ENCODE peak calls at places on chromosome 4, in four cellular contexts. U is ovary, O is thyroid gland, F is HCT116. T is an unnamed sample.

GRCh38 chr4:81352476-81352875 is 119.2 kb downstream of the RASGEF1B start:
- DNase-seq in U (no peak), O (no peak), F (no peak), T (no peak)

GRCh38 chr4:188396037-188396436 is 256.8 kb downstream of the TRIML1 start:
- DNase-seq in U (no peak), O (no peak), F (no peak), T (no peak)

GRCh38 chr4:169854090-169854489 is 96.3 kb upstream of the HPF1 start:
- DNase-seq in U (no peak), O (peak; percentile 65), F (no peak), T (no peak)

GRCh38 chr4:121283319-121283718 is 97.5 kb downstream of the QRFPR start:
- DNase-seq in U (no peak), O (no peak), F (no peak), T (no peak)

GRCh38 chr4:89897867-89898266 is 3.2 kb downstream of the MMRN1 start:
- DNase-seq in U (no peak), O (no peak), F (no peak), T (no peak)

GRCh38 chr4:67204441-67204840 is 340.9 kb downstream of the CENPC start:
- DNase-seq in U (no peak), O (no peak), F (no peak), T (no peak)

GRCh38 chr4:18593297-18594002 is 571.9 kb upstream of the LCORL start:
- DNase-seq in U (peak; percentile 29), O (peak; percentile 46), F (peak; percentile 63), T (peak; percentile 67)

GRCh38 chr4:86891785-86892638 is at the start of gene C4orf36:
- DNase-seq in U (peak; percentile 83), O (peak; percentile 85), F (peak; percentile 66), T (peak; percentile 86)

GRCh38 chr4:17630228-17630627 is 15.8 kb downstream of the MED28 start:
- DNase-seq in U (no peak), O (no peak), F (no peak), T (no peak)

GRCh38 chr4:7381890-7382633 is 52.7 kb downstream of the PSAPL1 start:
- DNase-seq in U (peak; percentile 13), O (no peak), F (no peak), T (no peak)

GRCh38 chr4:174222266-174222872 is 61.1 kb downstream of the FBXO8 start:
- DNase-seq in U (no peak), O (no peak), F (peak; percentile 13), T (no peak)

GRCh38 chr4:98314791-98315565 is 53.8 kb downstream of the RAP1GDS1 start:
- DNase-seq in U (no peak), O (no peak), F (no peak), T (no peak)

GRCh38 chr4:61200195-61200990 is at the start of gene ADGRL3:
- DNase-seq in U (no peak), O (no peak), F (no peak), T (no peak)

GRCh38 chr4:189436207-189436606 is 504.5 kb upstream of the FRG1 start:
- DNase-seq in U (no peak), O (no peak), F (peak; percentile 4), T (peak; percentile 36)

GRCh38 chr4:61223385-61223784 is 23.3 kb downstream of the ADGRL3 start:
- DNase-seq in U (no peak), O (no peak), F (no peak), T (no peak)

GRCh38 chr4:77358315-77358928 is 201.4 kb downstream of the CCNG2 start:
- DNase-seq in U (no peak), O (peak; percentile 11), F (peak; percentile 16), T (peak; percentile 27)

GRCh38 chr4:106985830-106986229 is 50.3 kb downstream of the DKK2 start:
- DNase-seq in U (no peak), O (no peak), F (no peak), T (no peak)

GRCh38 chr4:22764183-22764582 is 71.4 kb downstream of the GBA3 start:
- DNase-seq in U (no peak), O (no peak), F (no peak), T (no peak)

GRCh38 chr4:2882341-2882740 is 38.7 kb downstream of the ADD1 start:
- DNase-seq in U (no peak), O (no peak), F (no peak), T (no peak)

GRCh38 chr4:8353912-8354453 is 84.4 kb downstream of the HTRA3 start:
- DNase-seq in U (no peak), O (peak; percentile 61), F (no peak), T (peak; percentile 7)

GRCh38 chr4:184843984-184844554 is 18.3 kb upstream of the ACSL1 start:
- DNase-seq in U (no peak), O (no peak), F (no peak), T (no peak)

GRCh38 chr4:14669418-14669817 is 332.9 kb upstream of the CPEB2 start:
- DNase-seq in U (no peak), O (no peak), F (no peak), T (no peak)

GRCh38 chr4:185134176-185134869 is 8.7 kb upstream of the SLC25A4 start:
- DNase-seq in U (no peak), O (no peak), F (peak; percentile 59), T (no peak)

GRCh38 chr4:82864336-82865001 is 26.5 kb downstream of the SEC31A start:
- DNase-seq in U (no peak), O (no peak), F (no peak), T (no peak)

GRCh38 chr4:125433453-125433852 is 118.7 kb downstream of the FAT4 start:
- DNase-seq in U (no peak), O (no peak), F (no peak), T (no peak)

GRCh38 chr4:74545488-74545887 is 100.6 kb downstream of the AREG start:
- DNase-seq in U (no peak), O (peak; percentile 6), F (no peak), T (peak; percentile 16)

GRCh38 chr4:184653650-184654049 is 4.1 kb downstream of the PRIMPOL start:
- DNase-seq in U (no peak), O (no peak), F (no peak), T (no peak)

GRCh38 chr4:47882228-47882627 is 32.2 kb downstream of the NFXL1 start:
- DNase-seq in U (no peak), O (no peak), F (no peak), T (no peak)

GRCh38 chr4:108828620-108829019 is 65.8 kb upstream of the ETNPPL start:
- DNase-seq in U (no peak), O (no peak), F (no peak), T (no peak)

GRCh38 chr4:109209647-109210046 is 92.8 kb downstream of the COL25A1 start:
- DNase-seq in U (no peak), O (no peak), F (no peak), T (no peak)

GRCh38 chr4:112751447-112751846 is 114.5 kb downstream of the LARP7 start:
- DNase-seq in U (no peak), O (no peak), F (no peak), T (no peak)

DNA sequence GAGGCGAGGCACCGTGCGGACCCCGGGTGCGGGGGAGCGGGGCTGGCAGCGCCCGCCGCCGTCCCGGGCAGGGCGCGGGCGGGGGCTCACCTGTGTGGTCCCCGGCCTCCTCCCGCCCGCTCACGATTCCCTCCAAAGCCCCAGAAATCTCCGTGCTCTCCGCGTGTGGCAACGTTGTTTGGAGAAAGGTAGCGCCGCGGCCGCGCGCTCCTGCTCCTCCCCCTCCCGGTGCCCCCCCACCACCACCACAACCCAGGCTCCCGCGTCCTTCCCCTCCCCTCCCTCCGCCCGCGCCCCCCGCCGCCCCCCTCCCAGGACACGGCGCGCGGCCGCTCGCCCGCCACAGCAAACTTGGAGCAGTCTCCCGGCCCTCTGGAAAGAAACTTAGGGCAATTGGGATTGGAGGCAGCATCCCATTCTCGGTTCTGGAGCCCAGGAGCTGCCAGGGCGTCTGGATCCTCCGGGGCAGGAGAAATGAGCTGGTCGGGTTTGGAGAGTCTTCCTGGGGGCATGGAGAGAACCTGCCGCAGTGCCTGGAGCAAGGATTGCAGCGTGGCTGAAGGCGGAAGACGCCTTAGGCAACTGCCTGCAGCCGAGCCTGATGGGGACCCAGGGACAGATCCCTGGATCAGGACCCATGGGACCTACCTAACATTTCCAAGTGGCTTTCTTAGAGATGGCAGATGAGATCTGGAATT is 854 bp downstream of the KLF3 start:
- DNase-seq in U (peak; percentile 86), O (peak; percentile 73), F (no peak), T (peak; percentile 78)
- TF ChIP-seq POLR2A in U (peak; percentile 44), O (peak; percentile 52), F (no peak), T (peak; percentile 50)

GRCh38 chr4:146340798-146341197 is 126.5 kb downstream of the REELD1 start:
- DNase-seq in U (no peak), O (no peak), F (no peak), T (no peak)
- TF ChIP-seq CTCF in U (no peak), O (peak; percentile 13), F (peak; percentile 59), T (no peak)

GRCh38 chr4:28916585-28916984 is 1803.6 kb upstream of the PCDH7 start:
- DNase-seq in U (no peak), O (no peak), F (no peak), T (no peak)
- H3K9me3 ChIP-seq in U (no peaks in the 10 kb centered on the region), O (no peaks in the 10 kb centered on the region), F (no peaks in the 10 kb centered on the region), T (no peaks in the 10 kb centered on the region)

GRCh38 chr4:54708339-54709279 is 50.9 kb downstream of the KIT start:
- DNase-seq in U (no peak), O (no peak), F (no peak), T (no peak)
- TF ChIP-seq POLR2A in U (no peak), O (no peak), F (no peak), T (no peak)

GRCh38 chr4:182705389-182705788 is 211.8 kb downstream of the DCTD start:
- DNase-seq in U (no peak), O (no peak), F (no peak), T (no peak)
- TF ChIP-seq CTCF in U (no peak), O (no peak), F (no peak), T (no peak)

GRCh38 chr4:49217492-49217891 is 231.4 kb downstream of the CWH43 start:
- DNase-seq in U (no peak), O (no peak), F (no peak), T (no peak)

DNA sequence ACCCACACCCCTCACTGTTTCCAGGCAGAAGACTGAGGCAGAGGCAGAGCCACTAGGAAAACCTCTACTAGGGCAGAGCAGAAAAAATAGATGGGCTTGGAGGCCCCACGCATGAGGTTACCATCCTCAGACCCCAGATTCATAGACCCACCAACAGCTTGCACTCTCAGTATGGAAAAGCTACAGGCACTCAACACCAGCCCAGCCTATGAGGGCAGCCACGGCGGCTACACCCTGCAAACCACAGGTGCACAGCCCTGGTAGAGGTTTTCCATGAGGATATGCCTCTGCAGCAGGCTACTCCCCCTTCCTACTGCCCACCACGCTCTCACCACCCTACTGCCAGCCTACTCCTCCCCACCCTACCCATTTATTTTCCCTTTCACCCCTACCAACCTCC is 235.1 kb downstream of the CWH43 start:
- DNase-seq in U (no peak), O (no peak), F (no peak), T (no peak)
- H3K9me3 ChIP-seq in U (no peaks in the 10 kb centered on the region), O (no peaks in the 10 kb centered on the region), F (peaks cover 9% of the 10 kb centered on the region), T (no peaks in the 10 kb centered on the region)

GRCh38 chr4:145097821-145098674 is at the start of the genes ABCE1 and ANAPC10:
- DNase-seq in U (peak; percentile 95), O (peak; percentile 96), F (peak; percentile 96), T (peak; percentile 98)
- TF ChIP-seq POLR2A in U (peak; percentile 62), O (peak; percentile 72), F (peak; percentile 82), T (peak; percentile 78)

T was measured in body of pancreas.